ENCODE peak calls at places on chromosomes 16 and 17, in five cellular contexts. E is BE2C, G is fibroblast of the aortic adventitia, O is cardiac fibroblast, X is MM.1S. D is an unnamed sample.

GRCh38 chr17:52837502-52837901 is 679.0 kb upstream of the CA10 start:
- DNase-seq in E (no peak), G (no peak), O (no peak), X (no peak), D (no peak)

GRCh38 chr16:76483510-76483909 is 206.3 kb downstream of the CNTNAP4 start:
- DNase-seq in E (no peak), G (no peak), O (no peak), X (no peak), D (no peak)

GRCh38 chr16:46727184-46727583 is 21.0 kb downstream of the MYLK3 start:
- DNase-seq in E (no peak), G (no peak), O (no peak), X (no peak), D (no peak)

GRCh38 chr16:56202036-56202435 is 10.7 kb downstream of the GNAO1 start:
- DNase-seq in E (no peak), G (no peak), O (no peak), X (no peak), D (no peak)

GRCh38 chr16:82439678-82440293 is 187.0 kb upstream of the CDH13 start:
- DNase-seq in E (no peak), G (peak; percentile 1), O (peak; percentile 20), X (no peak), D (no peak)

GRCh38 chr17:50630524-50631194 is 4.0 kb upstream of the ABCC3 start:
- DNase-seq in E (peak; percentile 63), G (no peak), O (peak; percentile 22), X (peak; percentile 56), D (no peak)

GRCh38 chr17:78341559-78342437 is 18.1 kb downstream of the SOCS3 start:
- DNase-seq in E (peak; percentile 62), G (peak; percentile 81), O (peak; percentile 82), X (no peak), D (no peak)

GRCh38 chr17:65417406-65418221 is 143.8 kb downstream of the AXIN2 start:
- DNase-seq in E (no peak), G (peak; percentile 40), O (peak; percentile 42), X (no peak), D (no peak)

GRCh38 chr17:82246365-82247174 is 17.7 kb downstream of the SLC16A3 start:
- DNase-seq in E (peak; percentile 60), G (peak; percentile 60), O (peak; percentile 88), X (no peak), D (no peak)

GRCh38 chr16:53745753-53746258 is 41.9 kb downstream of the FTO start:
- DNase-seq in E (no peak), G (peak; percentile 45), O (peak; percentile 68), X (no peak), D (no peak)

GRCh38 chr16:11666108-11667055 is 1.9 kb upstream of the SNN start:
- DNase-seq in E (no peak), G (no peak), O (no peak), X (no peak), D (no peak)

GRCh38 chr16:58462499-58462996 is 37.4 kb upstream of the NDRG4 start:
- DNase-seq in E (no peak), G (no peak), O (no peak), X (no peak), D (no peak)

GRCh38 chr17:64385187-64386083 is 5.2 kb downstream of the PECAM1 start:
- DNase-seq in E (no peak), G (peak; percentile 80), O (peak; percentile 95), X (no peak), D (no peak)

GRCh38 chr17:76136276-76137025 is 4.6 kb downstream of the FOXJ1 start:
- DNase-seq in E (no peak), G (no peak), O (no peak), X (no peak), D (no peak)

GRCh38 chr17:73586153-73586906 is 57.9 kb downstream of the SDK2 start:
- DNase-seq in E (peak; percentile 63), G (no peak), O (no peak), X (no peak), D (no peak)

GRCh38 chr17:45129426-45129939 is 2.8 kb downstream of the PLCD3 start:
- DNase-seq in E (no peak), G (no peak), O (no peak), X (no peak), D (no peak)

GRCh38 chr16:10070591-10070990 is 111.6 kb downstream of the GRIN2A start:
- DNase-seq in E (no peak), G (no peak), O (no peak), X (no peak), D (no peak)

GRCh38 chr16:352547-353403 is at the start of gene AXIN1:
- DNase-seq in E (peak; percentile 100), G (peak; percentile 75), O (peak; percentile 94), X (peak; percentile 98), D (peak; percentile 97)
- TF ChIP-seq CTCF in E (peak; percentile 23), G (peak; percentile 55), O (peak; percentile 22), X (peak; percentile 21), D (no peak)

DNA sequence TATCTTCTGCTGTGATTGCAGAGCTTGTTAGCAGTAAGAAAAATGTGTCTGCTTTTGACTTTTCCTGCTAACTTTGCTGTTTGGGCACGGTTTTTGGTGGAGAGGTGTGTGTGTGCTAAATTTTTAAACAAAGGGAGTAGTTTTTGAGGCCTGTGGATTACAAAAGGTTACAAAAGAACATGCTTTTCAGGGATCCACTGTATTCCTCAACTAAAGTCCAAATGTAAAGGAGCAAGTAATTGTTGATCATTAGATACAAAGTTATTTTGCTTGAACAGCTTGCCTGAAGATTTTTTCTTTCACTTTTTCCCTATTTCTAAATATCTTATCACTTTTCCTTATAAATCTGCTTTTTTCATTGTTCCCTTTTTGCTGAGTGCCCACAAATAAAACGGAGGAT is 2.0 kb downstream of the KPNB1 start:
- DNase-seq in E (no peak), G (no peak), O (no peak), X (no peak), D (no peak)
- H3K4me3 ChIP-seq in E (peak overlapping the region; percentile 95), G (peak overlapping the region; percentile 83), O (no peak overlapping the region), X (peak overlapping the region; percentile 73), D (peak overlapping the region; percentile 79)

GRCh38 chr17:30952645-30953393 is 18.0 kb upstream of the RNF135 start:
- DNase-seq in E (no peak), G (no peak), O (no peak), X (no peak), D (no peak)
- TF ChIP-seq CTCF in E (no peak), G (no peak), O (no peak), X (no peak), D (no peak)

GRCh38 chr16:83967838-83968482 is at the start of gene NECAB2:
- DNase-seq in E (peak; percentile 66), G (peak; percentile 15), O (peak; percentile 14), X (no peak), D (peak; percentile 37)
- H3K4me3 ChIP-seq in E (no peak within 1 kb of the TSS), G (peak within 1 kb of the TSS; percentile 48), O (peak within 1 kb of the TSS; percentile 36), X (no peak within 1 kb of the TSS), D (no peak within 1 kb of the TSS)

GRCh38 chr17:40303706-40304450 is 5.1 kb upstream of the RARA start:
- DNase-seq in E (peak; percentile 75), G (peak; percentile 86), O (peak; percentile 77), X (no peak), D (no peak)

GRCh38 chr17:40303009-40303657 is 5.8 kb upstream of the RARA start:
- DNase-seq in E (peak; percentile 64), G (peak; percentile 85), O (peak; percentile 82), X (peak; percentile 44), D (no peak)

GRCh38 chr17:40304464-40304863 is 4.5 kb upstream of the RARA start:
- DNase-seq in E (no peak), G (peak; percentile 68), O (peak; percentile 74), X (no peak), D (no peak)

GRCh38 chr17:40298726-40299125 is 10.3 kb upstream of the RARA start:
- DNase-seq in E (no peak), G (peak; percentile 85), O (no peak), X (no peak), D (no peak)

GRCh38 chr17:40301315-40301714 is 7.7 kb upstream of the RARA start:
- DNase-seq in E (peak; percentile 60), G (no peak), O (no peak), X (no peak), D (no peak)
- TF ChIP-seq CTCF in E (peak; percentile 61), G (peak; percentile 6), O (no peak), X (peak; percentile 26), D (peak; percentile 15)

DNA sequence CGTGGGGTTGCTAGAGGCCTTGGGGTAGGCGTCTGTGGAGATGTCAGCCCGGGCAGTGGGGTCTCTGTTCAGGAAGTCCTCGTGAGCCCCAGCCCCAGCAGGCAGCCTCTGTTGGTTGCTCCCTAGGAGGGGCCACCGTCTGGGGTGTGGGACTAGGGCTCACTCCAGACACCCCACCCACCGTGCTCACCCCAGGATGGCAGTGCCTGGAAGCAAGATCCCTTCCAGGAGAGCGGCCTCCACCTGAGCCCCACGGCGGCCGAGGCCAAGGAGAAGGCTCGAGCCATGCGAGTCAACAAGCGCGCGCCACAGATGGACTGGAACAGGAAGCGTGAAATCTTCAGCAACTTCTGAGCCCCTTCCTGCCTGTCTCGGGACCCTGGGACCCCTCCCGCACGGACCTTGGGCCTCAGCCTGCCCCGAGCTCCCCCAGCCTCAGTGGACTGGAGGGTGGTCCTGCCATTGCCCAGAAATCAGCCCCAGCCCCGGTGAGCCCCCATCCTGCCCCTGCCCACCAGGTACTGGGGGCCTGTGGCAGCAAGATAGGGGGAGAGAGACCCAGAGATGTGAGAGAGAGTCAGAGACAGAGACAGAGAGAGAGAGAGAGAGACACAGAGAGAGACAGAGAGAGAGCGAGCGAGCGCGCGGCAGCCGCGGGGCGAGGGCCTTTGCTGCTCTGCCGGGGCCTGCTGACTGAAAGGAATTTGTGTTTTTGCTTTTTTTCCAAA is 9.8 kb downstream of the NTHL1 start:
- DNase-seq in E (peak; percentile 16), G (no peak), O (no peak), X (no peak), D (no peak)
- H3K4me3 ChIP-seq in E (no peak overlapping the region), G (no peak overlapping the region), O (no peak overlapping the region), X (no peak overlapping the region), D (no peak overlapping the region)

GRCh38 chr16:72195609-72196008 is 23.7 kb upstream of the PMFBP1 start:
- DNase-seq in E (peak; percentile 78), G (no peak), O (no peak), X (no peak), D (no peak)
- TF ChIP-seq CTCF in E (peak; percentile 90), G (peak; percentile 4), O (no peak), X (peak; percentile 8), D (no peak)

DNA sequence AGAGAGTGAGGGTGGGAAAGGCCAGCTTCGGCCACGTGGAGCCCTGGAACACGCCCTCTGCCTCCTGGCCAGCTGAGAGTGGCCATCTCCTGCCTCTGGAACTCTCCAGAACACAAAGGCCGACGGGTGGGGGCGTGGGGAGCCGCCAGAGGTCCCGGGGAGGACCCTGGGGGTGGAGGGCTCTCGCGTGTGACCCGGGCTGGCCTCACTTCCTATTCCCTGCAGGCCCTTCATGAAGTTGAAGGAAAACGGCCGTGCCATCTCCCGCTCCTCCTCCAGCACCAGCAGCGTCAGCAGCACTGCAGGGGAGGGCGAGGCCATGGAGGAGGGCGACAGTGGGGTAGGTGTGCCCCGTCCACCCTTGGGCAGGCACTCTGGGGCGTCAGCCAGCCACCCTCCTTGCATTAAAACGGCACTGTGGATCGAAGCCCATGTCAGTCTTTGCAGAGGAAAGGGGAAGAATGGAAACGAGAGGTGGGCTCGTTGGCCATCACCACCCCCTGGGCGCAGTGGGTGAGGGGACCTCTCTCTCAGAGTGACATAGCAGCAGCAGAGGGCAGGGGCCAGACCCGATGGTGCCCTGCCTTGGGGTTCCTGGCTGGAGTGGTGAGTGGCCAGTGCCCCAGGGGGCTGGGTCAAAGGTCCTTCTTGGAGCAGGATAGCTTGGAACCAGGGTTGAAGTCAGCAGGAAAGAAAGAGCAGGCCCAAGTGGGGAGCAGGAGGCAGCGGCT is 37.1 kb downstream of the OR1D5 start:
- DNase-seq in E (no peak), G (no peak), O (no peak), X (no peak), D (no peak)
- H3K4me3 ChIP-seq in E (no peak overlapping the region), G (no peak overlapping the region), O (no peak overlapping the region), X (no peak overlapping the region), D (no peak overlapping the region)

D was measured in GM06990.